ENCODE peak calls at places on chromosomes 11 and 22, in six cellular contexts. Q is GM12878, X is K562, C is H1, K is HCT116, A is HepG2. P is an unnamed sample.

GRCh38 chr11:46119352-46120216 is 1.7 kb downstream of the PHF21A start:
- DNase-seq in Q (no peak), X (peak; percentile 55), C (no peak), K (no peak), A (peak; percentile 80), P (no peak)

GRCh38 chr22:43879901-43880742 is 11.7 kb downstream of the PNPLA5 start:
- DNase-seq in Q (no peak), X (no peak), C (no peak), K (no peak), A (no peak), P (peak; percentile 5)

GRCh38 chr11:45859661-45860140 is 12.4 kb downstream of the CRY2 start:
- DNase-seq in Q (no peak), X (no peak), C (no peak), K (no peak), A (no peak), P (peak; percentile 46)

GRCh38 chr22:32911526-32911925 is 110.0 kb downstream of the TIMP3 start:
- DNase-seq in Q (no peak), X (no peak), C (no peak), K (no peak), A (no peak), P (no peak)

GRCh38 chr22:45867118-45867905 is 109.7 kb downstream of the WNT7B start:
- DNase-seq in Q (no peak), X (no peak), C (no peak), K (no peak), A (no peak), P (peak; percentile 53)

GRCh38 chr11:42315267-42315666 is 855.8 kb upstream of the LRRC4C start:
- DNase-seq in Q (no peak), X (no peak), C (no peak), K (no peak), A (no peak), P (no peak)

GRCh38 chr22:42932857-42933782 is 76.0 kb upstream of the ARFGAP3 start:
- DNase-seq in Q (peak; percentile 71), X (peak; percentile 34), C (no peak), K (no peak), A (no peak), P (no peak)

GRCh38 chr11:120106354-120106753 is 31.6 kb downstream of the TRIM29 start:
- DNase-seq in Q (no peak), X (no peak), C (no peak), K (no peak), A (no peak), P (no peak)

GRCh38 chr11:63920126-63920869 is 3.3 kb upstream of the RCOR2 start:
- DNase-seq in Q (no peak), X (no peak), C (no peak), K (no peak), A (peak; percentile 60), P (peak; percentile 83)

GRCh38 chr22:26579331-26579886 is 10.5 kb downstream of the TPST2 start:
- DNase-seq in Q (peak; percentile 30), X (no peak), C (no peak), K (no peak), A (no peak), P (no peak)

GRCh38 chr22:23743303-23743705 is 7.6 kb downstream of the ZNF70 start:
- DNase-seq in Q (no peak), X (no peak), C (no peak), K (no peak), A (no peak), P (no peak)

GRCh38 chr22:22578702-22579424 is 19.8 kb upstream of the PRAME start:
- DNase-seq in Q (no peak), X (peak; percentile 77), C (no peak), K (no peak), A (no peak), P (no peak)

GRCh38 chr11:43988040-43988793 is 45.8 kb downstream of the C11orf96 start:
- DNase-seq in Q (no peak), X (peak; percentile 43), C (no peak), K (no peak), A (no peak), P (no peak)

GRCh38 chr22:36486619-36487384 is 5.4 kb upstream of the TXN2 start:
- DNase-seq in Q (no peak), X (no peak), C (no peak), K (no peak), A (peak; percentile 53), P (peak; percentile 77)

GRCh38 chr11:110984147-110984546 is 261.4 kb upstream of the POU2AF2 start:
- DNase-seq in Q (no peak), X (no peak), C (no peak), K (no peak), A (no peak), P (no peak)

GRCh38 chr11:134837887-134838232 is 425.8 kb upstream of the B3GAT1 start:
- DNase-seq in Q (no peak), X (no peak), C (no peak), K (no peak), A (no peak), P (no peak)

GRCh38 chr11:102494216-102494615 is 36.3 kb downstream of the MMP7 start:
- DNase-seq in Q (no peak), X (no peak), C (no peak), K (peak; percentile 59), A (peak; percentile 94), P (no peak)

GRCh38 chr11:106983251-106983650 is 35.0 kb downstream of the GUCY1A2 start:
- DNase-seq in Q (no peak), X (no peak), C (no peak), K (no peak), A (no peak), P (no peak)

GRCh38 chr11:17736921-17737817 is 2.6 kb downstream of the KCNC1 start:
- DNase-seq in Q (no peak), X (no peak), C (no peak), K (no peak), A (no peak), P (no peak)

GRCh38 chr22:39265143-39265542 is 20.4 kb upstream of the PDGFB start:
- DNase-seq in Q (no peak), X (peak; percentile 56), C (no peak), K (no peak), A (no peak), P (no peak)

GRCh38 chr11:12274056-12274455 is 103.3 kb upstream of the PARVA start:
- DNase-seq in Q (no peak), X (no peak), C (no peak), K (no peak), A (no peak), P (no peak)

GRCh38 chr11:6594142-6594768 is 9.2 kb downstream of the RRP8 start:
- DNase-seq in Q (no peak), X (no peak), C (no peak), K (no peak), A (no peak), P (no peak)

GRCh38 chr11:108609681-108610080 is 16.1 kb upstream of the EXPH5 start:
- DNase-seq in Q (no peak), X (no peak), C (no peak), K (no peak), A (no peak), P (no peak)

GRCh38 chr11:72716291-72716690 is 35.9 kb downstream of the ARAP1 start:
- DNase-seq in Q (no peak), X (no peak), C (no peak), K (no peak), A (no peak), P (no peak)

GRCh38 chr11:124867700-124868099 is 2.5 kb downstream of the ROBO3 start:
- DNase-seq in Q (no peak), X (peak; percentile 53), C (no peak), K (peak; percentile 13), A (peak; percentile 25), P (peak; percentile 58)

GRCh38 chr11:12655842-12656241 is 18.4 kb upstream of the TEAD1 start:
- DNase-seq in Q (no peak), X (no peak), C (no peak), K (no peak), A (no peak), P (no peak)

DNA sequence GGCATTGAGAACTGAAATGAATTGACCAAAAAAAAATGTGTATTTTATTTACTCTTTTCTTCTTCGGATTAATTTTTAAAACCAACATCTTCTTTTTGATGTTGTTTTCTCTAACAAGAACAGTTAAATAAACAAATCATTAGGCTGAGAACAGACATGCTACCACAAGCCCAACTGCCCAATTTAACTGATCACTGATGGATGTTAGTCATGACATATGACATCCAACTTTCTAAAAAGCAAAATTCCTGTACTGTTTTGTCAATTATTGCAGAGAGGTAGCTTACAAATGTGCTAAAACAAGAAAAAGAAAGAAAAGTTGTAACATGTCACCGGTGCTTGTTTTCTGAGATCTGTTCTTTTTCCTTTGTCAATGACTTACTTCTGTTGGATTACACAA is 232.1 kb downstream of the C11orf87 start:
- DNase-seq in Q (no peak), X (no peak), C (no peak), K (no peak), A (no peak), P (no peak)
- TF ChIP-seq MAX in Q (no peak), X (no peak), C (no peak), K (no peak), A (no peak), P (no peak)

GRCh38 chr22:30985561-30986208 is 16.6 kb downstream of the TUG1 start:
- DNase-seq in Q (no peak), X (no peak), C (no peak), K (no peak), A (peak; percentile 60), P (no peak)
- TF ChIP-seq ATF3 in Q (no peak), X (no peak), C (no peak), K (no peak), A (no peak), P (no peak)

DNA sequence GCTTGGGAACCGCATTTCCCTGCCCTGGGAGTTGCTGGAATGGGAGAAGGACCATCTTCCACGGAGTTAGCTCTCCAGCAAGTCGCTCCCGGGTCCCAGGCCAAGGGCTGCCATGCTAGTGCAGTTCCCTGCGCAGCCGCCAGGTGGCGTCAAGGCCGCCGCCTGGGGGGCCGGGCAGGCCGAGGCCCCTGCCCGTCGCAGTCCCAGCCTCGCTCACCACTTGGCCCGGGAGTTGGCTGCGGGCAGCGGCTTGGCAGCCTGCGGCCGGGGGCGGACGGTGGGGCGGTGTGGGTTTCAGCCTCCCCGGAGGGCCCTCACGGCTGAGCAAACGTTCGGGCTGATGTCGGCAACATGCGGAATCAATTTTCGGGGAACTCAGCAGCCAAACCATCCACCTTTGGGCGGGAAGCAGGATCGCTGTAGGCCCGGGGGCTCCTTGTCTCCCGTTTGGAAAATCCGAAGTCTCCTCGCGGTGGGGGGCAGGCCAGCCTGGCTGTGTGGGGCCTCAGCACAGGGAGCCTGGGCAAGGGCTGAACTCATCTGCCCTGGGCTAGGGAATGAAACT is 415.1 kb downstream of the SOX6 start:
- DNase-seq in Q (no peak), X (peak; percentile 95), C (peak; percentile 65), K (no peak), A (no peak), P (peak; percentile 82)
- TF ChIP-seq MAX in Q (no peak), X (no peak), C (peak; percentile 5), K (no peak), A (no peak), P (peak; percentile 37)

DNA sequence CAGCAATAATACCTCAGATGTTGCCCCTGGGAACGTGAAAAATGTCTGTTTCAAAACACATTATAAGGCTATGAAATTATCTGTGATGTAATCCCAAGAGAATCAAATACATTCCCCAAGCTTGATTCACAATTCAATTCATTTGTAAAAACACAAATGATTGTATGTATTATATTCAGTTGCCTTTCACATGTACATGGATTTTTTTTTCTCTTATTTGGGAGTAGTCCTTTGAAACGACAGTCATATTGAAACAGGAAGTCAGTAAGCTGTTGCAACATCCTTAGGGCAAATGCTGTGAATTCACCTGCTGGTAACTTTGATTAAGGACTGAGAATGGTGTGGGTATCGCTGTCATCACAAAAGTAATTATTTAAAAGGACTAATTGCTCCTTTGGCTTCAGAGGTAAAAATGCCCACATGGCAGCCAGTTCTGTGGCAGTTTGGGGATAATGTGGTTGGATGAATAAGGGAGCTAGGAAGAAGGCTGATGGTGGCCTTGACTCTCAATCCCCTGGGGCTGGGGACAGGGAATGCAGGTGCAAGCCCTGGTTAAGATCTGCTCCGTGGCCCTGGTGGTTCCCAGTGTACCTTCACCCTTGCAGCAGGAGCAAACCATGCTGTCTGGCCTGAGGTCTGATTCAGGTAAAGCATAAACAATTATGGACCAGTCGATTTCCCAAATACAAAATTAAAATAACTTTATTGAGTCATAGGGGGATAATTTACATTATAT is 13.3 kb downstream of the EHF start:
- DNase-seq in Q (no peak), X (no peak), C (no peak), K (no peak), A (peak; percentile 45), P (no peak)
- TF ChIP-seq ATF3 in Q (no peak), X (no peak), C (no peak), K (no peak), A (no peak), P (no peak)

P was measured in WTC11.